ENCODE peak calls at places on chromosomes 5 and 9, in seven cellular contexts. W, N, V, I, O, Z and U are unnamed samples.

GRCh38 chr9:90611121-90611520 is 31.5 kb downstream of the DIRAS2 start:
- DNase-seq in V (no peak), O (no peak), Z (no peak), N (no peak), W (no peak), I (no peak), U (no peak)

GRCh38 chr9:83479765-83480164 is 58.4 kb downstream of the FRMD3 start:
- DNase-seq in W (no peak), Z (no peak), N (no peak), I (no peak), O (no peak), V (no peak), U (no peak)

GRCh38 chr9:18673179-18673578 is 199.2 kb downstream of the ADAMTSL1 start:
- DNase-seq in Z (no peak), W (no peak), N (no peak), V (no peak), O (no peak), I (no peak), U (no peak)

GRCh38 chr5:27708579-27708978 is 670.2 kb upstream of the CDH9 start:
- DNase-seq in W (no peak), V (no peak), Z (no peak), I (no peak), O (peak), N (peak), U (no peak)

GRCh38 chr9:33128570-33128969 is 38.6 kb downstream of the B4GALT1 start:
- DNase-seq in W (no peak), Z (no peak), O (no peak), V (no peak), I (no peak), N (no peak), U (no peak)

GRCh38 chr5:77356740-77357139 is 135.4 kb downstream of the WDR41 start:
- DNase-seq in V (no peak), N (no peak), W (peak), Z (no peak), O (peak), I (peak), U (peak)

GRCh38 chr9:113309204-113309813 is 6.1 kb upstream of the RNF183 start:
- DNase-seq in O (peak), V (no peak), W (peak), I (peak), Z (no peak), N (peak), U (peak)

GRCh38 chr5:54804521-54804920 is 180.9 kb downstream of the ESM1 start:
- DNase-seq in O (no peak), W (no peak), I (no peak), Z (no peak), V (no peak), N (peak), U (peak)

GRCh38 chr5:31232273-31232888 is 38.9 kb downstream of the CDH6 start:
- DNase-seq in O (peak), V (no peak), W (peak), N (peak), I (peak), Z (no peak), U (peak)

GRCh38 chr9:19492775-19493173 is 84.0 kb downstream of the ACER2 start:
- DNase-seq in N (no peak), I (no peak), V (no peak), O (no peak), W (no peak), Z (no peak), U (no peak)

GRCh38 chr5:122816726-122817125 is 28.7 kb upstream of the SNX24 start:
- DNase-seq in V (no peak), W (no peak), Z (no peak), O (no peak), N (no peak), I (no peak), U (no peak)

GRCh38 chr9:121138561-121138960 is 63.1 kb downstream of the RAB14 start:
- DNase-seq in Z (no peak), W (no peak), N (no peak), I (no peak), O (no peak), V (no peak), U (no peak)

DNA sequence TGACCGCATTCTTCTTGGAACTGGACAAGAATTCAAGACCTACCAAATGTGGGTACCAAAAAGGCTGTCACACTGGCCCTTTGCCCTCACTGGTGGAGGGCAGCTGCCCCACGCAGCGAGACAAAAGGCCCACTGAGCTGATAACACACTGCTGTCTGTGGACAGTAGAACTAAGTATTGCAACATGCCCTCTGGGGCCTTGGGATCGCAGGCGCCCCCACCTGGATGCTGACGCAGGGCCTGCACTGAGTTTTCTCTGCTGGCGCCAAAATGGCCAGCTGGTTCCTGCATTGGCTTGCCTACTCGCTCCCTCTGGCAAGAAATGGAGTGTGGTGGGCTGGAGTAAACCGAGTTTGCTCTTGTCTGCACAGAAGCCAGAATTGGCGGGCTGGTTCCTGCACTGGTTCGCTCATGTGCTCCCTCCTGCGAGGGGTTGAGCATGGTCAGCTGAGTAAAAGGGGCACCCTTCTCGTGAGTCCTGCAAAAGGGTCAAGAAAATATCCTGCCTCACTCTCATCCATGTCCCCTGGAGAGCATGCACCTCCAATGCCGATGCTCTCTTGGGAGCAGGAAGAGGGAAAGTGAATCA is 55.7 kb downstream of the NXNL2 start:
- DNase-seq in V (no peak), I (no peak), N (no peak), O (no peak), Z (no peak), W (no peak), U (no peak)
- TF ChIP-seq CTCF in V (no peak), I (no peak), N (no peak), O (peak), Z (no peak), W (peak), U (peak)

DNA sequence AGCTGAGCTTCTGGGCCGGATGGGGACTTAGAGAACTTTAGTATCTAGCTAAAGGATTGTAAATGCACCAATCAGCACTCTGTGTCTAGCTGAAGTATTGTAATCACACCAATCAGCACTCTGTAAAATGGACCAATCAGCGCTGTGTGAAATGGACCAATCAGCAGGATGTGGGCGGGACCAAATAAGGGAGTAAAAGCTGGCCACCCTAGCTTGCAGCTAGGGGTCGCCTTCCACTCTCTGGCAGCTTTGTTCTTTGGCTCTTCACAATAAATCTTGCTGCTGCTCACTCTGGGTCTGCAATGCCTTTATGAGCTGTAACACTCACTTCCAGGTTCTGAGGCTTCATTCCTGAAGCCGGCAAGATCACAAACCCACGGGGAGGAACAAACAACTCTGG is 354.0 kb downstream of the PRR16 start:
- DNase-seq in N (no peak), Z (no peak), W (no peak), O (no peak), V (no peak), I (no peak), U (no peak)
- TF ChIP-seq CTCF in N (no peak), Z (no peak), W (no peak), O (no peak), V (no peak), I (no peak), U (no peak)

GRCh38 chr5:88724201-88724600 is 158.8 kb downstream of the MEF2C start:
- DNase-seq in W (peak), Z (no peak), O (no peak), I (no peak), N (peak), V (no peak), U (no peak)
- TF ChIP-seq CTCF in W (peak), Z (no peak), O (peak), I (no peak), N (peak), V (peak), U (peak)

DNA sequence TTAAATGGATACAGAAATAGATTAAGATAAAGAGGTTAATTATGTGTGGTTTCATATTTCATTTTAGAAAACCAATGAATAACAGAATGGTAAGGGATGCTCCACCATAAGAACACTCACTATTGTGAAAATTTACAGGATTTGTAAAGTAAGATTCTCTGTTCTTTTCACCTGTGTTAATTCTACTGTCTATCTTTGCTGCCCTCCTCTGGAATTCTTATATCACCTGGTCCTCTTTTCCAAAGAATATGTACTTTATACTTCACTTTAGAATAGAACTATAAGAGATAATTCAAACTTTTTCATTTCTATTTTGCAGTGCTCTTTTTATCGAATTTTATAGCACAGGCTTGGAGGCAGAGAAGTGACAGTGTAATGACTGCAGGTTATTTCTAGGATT is 213.4 kb downstream of the LURAP1L start:
- DNase-seq in I (no peak), N (no peak), Z (no peak), W (no peak), O (no peak), V (no peak), U (no peak)
- TF ChIP-seq CTCF in I (no peak), N (no peak), Z (no peak), W (peak), O (no peak), V (no peak), U (peak)

DNA sequence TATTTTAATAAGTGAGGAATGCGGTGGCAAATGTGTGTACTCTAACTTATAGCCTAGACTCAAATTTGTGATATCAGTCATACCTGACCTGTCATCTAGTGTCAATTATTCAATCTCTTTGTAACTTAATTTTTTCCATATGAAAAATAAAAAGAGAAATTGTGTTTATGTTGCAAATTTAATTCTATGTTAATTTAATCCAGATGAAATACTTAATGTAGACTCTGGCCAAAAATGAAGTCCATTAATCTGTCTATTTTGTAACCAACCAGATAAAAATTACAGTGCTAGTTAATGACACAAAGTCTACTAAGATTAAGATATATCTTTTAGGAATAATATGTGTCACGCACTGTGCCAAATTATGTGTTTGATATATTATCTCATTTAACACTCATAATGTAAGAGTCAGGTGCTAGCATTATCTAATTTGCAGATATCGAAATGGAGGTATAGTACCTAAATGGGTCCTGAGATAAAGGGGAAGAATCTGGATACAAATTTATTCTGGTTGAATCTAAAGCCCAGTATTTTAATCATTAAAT is 712.1 kb downstream of the KCTD16 start:
- DNase-seq in O (no peak), W (no peak), I (no peak), Z (no peak), V (no peak), N (no peak), U (no peak)
- TF ChIP-seq CTCF in O (no peak), W (no peak), I (no peak), Z (no peak), V (no peak), N (no peak), U (no peak)

GRCh38 chr5:57302643-57303042 is 128.8 kb downstream of the GPBP1 start:
- DNase-seq in O (peak), I (no peak), V (no peak), Z (no peak), W (no peak), N (peak), U (peak)
- TF ChIP-seq CTCF in O (no peak), I (no peak), V (no peak), Z (no peak), W (no peak), N (no peak), U (no peak)